ENCODE peak calls at places on chromosomes 11 and 22, in four cellular contexts. A is GM23338, I is GM12878, X is psoas muscle. D is an unnamed sample.

GRCh38 chr11:5577101-5577500 is 3.6 kb upstream of the OR52B6 start:
- DNase-seq in A (no peak), X (no peak), I (no peak), D (no peak)

GRCh38 chr11:22976146-22976545 is 115.9 kb upstream of the CCDC179 start:
- DNase-seq in X (no peak), I (no peak), A (no peak), D (no peak)

GRCh38 chr22:18056161-18056666 is 21.6 kb upstream of the PEX26 start:
- DNase-seq in A (no peak), X (no peak), I (no peak), D (no peak)

GRCh38 chr11:346529-346928 is 22.8 kb upstream of the B4GALNT4 start:
- DNase-seq in X (no peak), A (no peak), I (no peak), D (no peak)

GRCh38 chr22:38132794-38133193 is 22.3 kb upstream of the BAIAP2L2 start:
- DNase-seq in X (no peak), I (no peak), A (no peak), D (no peak)

GRCh38 chr11:86288776-86289507 is 13.1 kb upstream of the HIKESHI start:
- DNase-seq in X (no peak), I (no peak), A (no peak), D (no peak)

GRCh38 chr11:128157423-128158298 is 429.7 kb downstream of the ETS1 start:
- DNase-seq in I (peak; percentile 51), A (peak; percentile 84), X (no peak), D (no peak)

GRCh38 chr22:37154925-37155712 is 5.4 kb upstream of the IL2RB start:
- DNase-seq in A (no peak), X (no peak), I (no peak), D (no peak)

GRCh38 chr11:127338380-127339259 is 338.1 kb upstream of the KIRREL3 start:
- DNase-seq in X (no peak), I (no peak), A (peak; percentile 73), D (no peak)

GRCh38 chr11:40877256-40877655 is 582.2 kb downstream of the LRRC4C start:
- DNase-seq in X (no peak), I (no peak), A (no peak), D (no peak)

GRCh38 chr11:126357969-126358762 is 2.7 kb downstream of the ST3GAL4 start:
- DNase-seq in I (no peak), A (no peak), X (no peak), D (peak; percentile 16)

GRCh38 chr11:34999453-34999852 is 83.0 kb downstream of the PDHX start:
- DNase-seq in X (no peak), A (no peak), I (no peak), D (no peak)

GRCh38 chr22:43658823-43659222 is 153.3 kb downstream of the EFCAB6 start:
- DNase-seq in X (no peak), I (no peak), A (peak; percentile 67), D (no peak)

GRCh38 chr22:43652845-43653244 is 159.3 kb downstream of the EFCAB6 start:
- DNase-seq in X (no peak), A (no peak), I (no peak), D (no peak)

GRCh38 chr22:43654271-43654670 is 157.8 kb downstream of the EFCAB6 start:
- DNase-seq in A (no peak), I (no peak), X (no peak), D (no peak)
- H3K27ac ChIP-seq in A (no peak overlapping the region), I (no peak overlapping the region), X (no peak overlapping the region), D (no peak overlapping the region)

DNA sequence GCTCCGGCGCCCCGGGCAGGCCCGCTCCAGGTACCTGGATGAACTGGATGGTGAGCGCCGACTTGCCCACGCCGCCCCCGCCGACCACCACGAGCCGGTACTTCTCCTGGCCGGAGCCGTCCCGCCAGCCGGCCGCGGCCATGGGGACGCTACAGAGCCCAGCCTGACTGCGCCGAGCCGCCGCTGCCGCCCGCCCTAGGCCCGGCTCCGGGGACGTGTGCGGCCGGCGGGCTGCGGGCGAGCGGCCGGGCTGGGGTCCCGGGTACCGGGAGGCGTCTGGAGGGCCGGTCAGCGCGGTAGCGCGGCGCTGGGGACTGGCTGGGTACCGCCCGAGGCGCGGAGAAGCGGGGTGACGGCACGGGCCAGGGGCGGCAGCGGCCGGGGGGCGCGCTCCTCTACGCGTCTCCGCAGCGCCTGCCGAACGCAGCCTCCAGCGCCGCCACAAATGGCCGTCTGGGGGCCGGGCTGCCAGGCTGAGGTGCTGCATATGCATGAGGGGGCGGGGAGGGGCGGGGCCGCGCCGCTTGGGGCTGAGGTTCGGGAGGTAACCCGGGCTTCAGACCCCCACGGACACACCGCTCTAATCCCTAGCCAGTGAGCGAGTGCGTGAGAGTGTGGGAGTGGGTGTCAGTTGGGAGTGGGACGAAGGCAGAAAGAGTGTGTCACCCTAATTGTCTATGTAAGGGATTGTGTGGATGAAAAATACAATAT is at the start of gene RRAS2:
- DNase-seq in I (no peak), X (peak; percentile 89), A (peak; percentile 93), D (peak; percentile 80)
- TF ChIP-seq CTCF in I (no peak), X (no peak), A (no peak), D (peak; percentile 21)

GRCh38 chr11:68773521-68774187 is 22.3 kb upstream of the TESMIN start:
- DNase-seq in I (no peak), A (no peak), X (no peak), D (no peak)

GRCh38 chr11:68775951-68776388 is 24.6 kb upstream of the TESMIN start:
- DNase-seq in X (no peak), A (no peak), I (no peak), D (no peak)

GRCh38 chr11:68772936-68773335 is 21.6 kb upstream of the TESMIN start:
- DNase-seq in A (no peak), X (no peak), I (no peak), D (no peak)

GRCh38 chr11:68776442-68777235 is 25.3 kb upstream of the TESMIN start:
- DNase-seq in X (no peak), I (no peak), A (no peak), D (no peak)

GRCh38 chr11:68774188-68774585 is 22.9 kb upstream of the TESMIN start:
- DNase-seq in X (no peak), A (no peak), I (no peak), D (no peak)
- H3K36me3 ChIP-seq in X (peaks cover 96% of the 10 kb centered on the region), A (no peaks in the 10 kb centered on the region), I (no peaks in the 10 kb centered on the region), D (peaks cover 100% of the 10 kb centered on the region)

GRCh38 chr11:62575156-62575555 is 1.5 kb upstream of the EEF1G start:
- DNase-seq in X (peak; percentile 65), A (no peak), I (no peak), D (no peak)
- H3K27ac ChIP-seq in X (peak overlapping the region; percentile 92), A (no peak overlapping the region), I (no peak overlapping the region), D (peak overlapping the region; percentile 94)

GRCh38 chr22:35552186-35552842 is 11.7 kb downstream of the RASD2 start:
- DNase-seq in A (peak; percentile 86), X (no peak), I (no peak), D (no peak)
- TF ChIP-seq CTCF in A (no peak), X (no peak), I (no peak), D (no peak)

DNA sequence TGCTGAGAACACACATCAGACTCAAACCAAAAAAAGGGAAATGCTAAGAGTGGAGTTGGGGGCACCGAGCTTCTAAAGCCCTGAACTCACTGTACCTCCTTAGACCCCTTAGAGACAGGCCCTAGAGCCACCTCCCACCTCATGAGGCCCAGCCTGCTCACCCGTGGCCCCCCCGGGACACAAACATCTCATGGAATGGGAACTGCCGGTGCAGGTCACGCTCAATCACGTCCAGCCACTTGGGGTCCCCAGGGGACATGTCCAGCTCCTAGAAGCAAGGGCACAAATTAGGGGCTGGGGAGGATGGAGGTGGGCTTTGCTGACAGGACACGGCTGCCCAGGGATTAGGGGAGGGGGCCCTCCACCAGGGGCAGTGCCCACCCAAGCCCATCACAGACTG is 6.3 kb upstream of the CASTOR1 start:
- DNase-seq in A (no peak), X (peak; percentile 46), I (no peak), D (no peak)
- H3K36me3 ChIP-seq in A (no peaks in the 10 kb centered on the region), X (peaks cover 32% of the 10 kb centered on the region), I (peaks cover 43% of the 10 kb centered on the region), D (peaks cover 82% of the 10 kb centered on the region)

GRCh38 chr11:9363954-9364912 is 20.2 kb upstream of the IPO7 start:
- DNase-seq in I (peak; percentile 36), A (peak; percentile 98), X (peak; percentile 98), D (peak; percentile 96)

GRCh38 chr11:9362393-9362863 is 22.0 kb upstream of the IPO7 start:
- DNase-seq in A (peak; percentile 23), X (no peak), I (no peak), D (no peak)

GRCh38 chr11:9367551-9367950 is 16.9 kb upstream of the IPO7 start:
- DNase-seq in I (no peak), A (no peak), X (no peak), D (no peak)
- H3K27ac ChIP-seq in I (no peak overlapping the region), A (no peak overlapping the region), X (no peak overlapping the region), D (peak overlapping the region; percentile 37)